ENCODE peak calls at places on chromosomes 3 and 15, in six cellular contexts. One of them, this sample, is unnamed.

GRCh38 chr3:153379516-153379915 is 217.5 kb downstream of the RAP2B start:
- DNase-seq in HCEC 1CT: no peak
- DNase-seq in H54: no peak
- DNase-seq in M059J: no peak
- DNase-seq in GM03348: no peak
- DNase-seq in T-cell: no peak
- DNase-seq in this sample: no peak

GRCh38 chr15:60899322-60899966 is 329.7 kb downstream of the RORA start:
- DNase-seq in H54: no peak
- DNase-seq in M059J: no peak
- DNase-seq in GM03348: no peak
- DNase-seq in T-cell: no peak
- DNase-seq in HCEC 1CT: no peak
- DNase-seq in this sample: no peak

GRCh38 chr3:39707314-39707909 is 102.0 kb upstream of the MYRIP start:
- DNase-seq in T-cell: no peak
- DNase-seq in GM03348: peak
- DNase-seq in H54: no peak
- DNase-seq in M059J: peak
- DNase-seq in HCEC 1CT: peak
- DNase-seq in this sample: no peak

GRCh38 chr15:86854186-86854585 is 774.5 kb downstream of the AGBL1 start:
- DNase-seq in T-cell: no peak
- DNase-seq in GM03348: no peak
- DNase-seq in M059J: no peak
- DNase-seq in H54: no peak
- DNase-seq in HCEC 1CT: no peak
- DNase-seq in this sample: no peak

GRCh38 chr3:37849146-37849545 is 12.5 kb upstream of the CTDSPL start:
- DNase-seq in GM03348: no peak
- DNase-seq in HCEC 1CT: no peak
- DNase-seq in H54: no peak
- DNase-seq in T-cell: no peak
- DNase-seq in M059J: no peak
- DNase-seq in this sample: no peak

GRCh38 chr3:11996500-11996899 is 7.7 kb upstream of the SYN2 start:
- DNase-seq in H54: no peak
- DNase-seq in GM03348: no peak
- DNase-seq in M059J: no peak
- DNase-seq in T-cell: no peak
- DNase-seq in HCEC 1CT: no peak
- DNase-seq in this sample: no peak

GRCh38 chr15:61172325-61172724 is 56.8 kb downstream of the RORA start:
- DNase-seq in T-cell: no peak
- DNase-seq in GM03348: no peak
- DNase-seq in H54: no peak
- DNase-seq in M059J: no peak
- DNase-seq in HCEC 1CT: no peak
- DNase-seq in this sample: no peak

GRCh38 chr3:188358787-188359493 is 205.0 kb downstream of the LPP start:
- DNase-seq in T-cell: peak
- DNase-seq in M059J: no peak
- DNase-seq in H54: no peak
- DNase-seq in GM03348: no peak
- DNase-seq in HCEC 1CT: no peak
- DNase-seq in this sample: no peak

GRCh38 chr3:32392530-32393302 is 1.1 kb downstream of the CMTM7 start:
- DNase-seq in GM03348: peak
- DNase-seq in H54: peak
- DNase-seq in T-cell: peak
- DNase-seq in HCEC 1CT: peak
- DNase-seq in M059J: peak
- DNase-seq in this sample: no peak

GRCh38 chr15:35393403-35393802 is 152.6 kb downstream of the DPH6 start:
- DNase-seq in T-cell: no peak
- DNase-seq in HCEC 1CT: peak
- DNase-seq in M059J: peak
- DNase-seq in GM03348: peak
- DNase-seq in H54: no peak
- DNase-seq in this sample: no peak

GRCh38 chr15:68843425-68844311 is 23.0 kb upstream of the ANP32A start:
- DNase-seq in HCEC 1CT: peak
- DNase-seq in T-cell: peak
- DNase-seq in H54: no peak
- DNase-seq in M059J: peak
- DNase-seq in GM03348: peak
- DNase-seq in this sample: no peak

GRCh38 chr15:81492303-81492702 is 118.3 kb upstream of the TMC3 start:
- DNase-seq in H54: no peak
- DNase-seq in T-cell: no peak
- DNase-seq in HCEC 1CT: no peak
- DNase-seq in GM03348: peak
- DNase-seq in M059J: peak
- DNase-seq in this sample: no peak

GRCh38 chr3:69831737-69832136 is 92.5 kb downstream of the MITF start:
- DNase-seq in GM03348: no peak
- DNase-seq in M059J: no peak
- DNase-seq in T-cell: no peak
- DNase-seq in H54: no peak
- DNase-seq in HCEC 1CT: no peak
- DNase-seq in this sample: no peak

GRCh38 chr3:14633819-14634424 is 17.6 kb upstream of the CCDC174 start:
- DNase-seq in T-cell: peak
- DNase-seq in GM03348: peak
- DNase-seq in M059J: peak
- DNase-seq in H54: peak
- DNase-seq in HCEC 1CT: peak
- DNase-seq in this sample: peak

GRCh38 chr3:53938645-53939044 is 47.0 kb upstream of the SELENOK start:
- DNase-seq in M059J: peak
- DNase-seq in HCEC 1CT: peak
- DNase-seq in GM03348: peak
- DNase-seq in T-cell: peak
- DNase-seq in H54: peak
- DNase-seq in this sample: peak

GRCh38 chr3:17752851-17753250 is 10.4 kb upstream of the TBC1D5 start:
- DNase-seq in HCEC 1CT: no peak
- DNase-seq in T-cell: no peak
- DNase-seq in H54: no peak
- DNase-seq in GM03348: no peak
- DNase-seq in M059J: no peak
- DNase-seq in this sample: no peak

This sample was measured in GM18507.